ENCODE peak calls at places on chromosomes 6 and 20, in seven cellular contexts. Y, C, Z, B, L, N and K are unnamed samples.
A peak's percentile ranks its signal among the peaks of the same experiment; 100 is the strongest.

GRCh38 chr6:161164182-161164625 is 109.7 kb downstream of the AGPAT4 start:
- DNase-seq in C (no peak), Z (no peak), Y (no peak), N (no peak), L (no peak), B (no peak), K (no peak)

GRCh38 chr20:5402903-5403531 is 86.3 kb upstream of the PROKR2 start:
- DNase-seq in C (no peak), B (peak; percentile 9), Z (peak; percentile 6), N (no peak), Y (no peak), L (peak; percentile 46), K (no peak)

GRCh38 chr6:141848029-141848890 is 284.5 kb upstream of the GJE1 start:
- DNase-seq in N (no peak), C (no peak), L (no peak), B (no peak), Y (no peak), Z (no peak), K (no peak)

GRCh38 chr6:87197547-87197946 is 42.2 kb downstream of the ZNF292 start:
- DNase-seq in N (no peak), Z (no peak), L (no peak), Y (no peak), B (no peak), C (no peak), K (no peak)

GRCh38 chr6:153401751-153402150 is 270.7 kb upstream of the RGS17 start:
- DNase-seq in B (no peak), N (no peak), Z (no peak), C (no peak), L (no peak), Y (no peak), K (no peak)

GRCh38 chr6:112321882-112322508 is 25.1 kb upstream of the RFPL4B start:
- DNase-seq in Y (no peak), L (no peak), N (no peak), Z (no peak), B (no peak), C (no peak), K (no peak)

GRCh38 chr6:127366281-127367022 is 23.0 kb upstream of the ECHDC1 start:
- DNase-seq in B (no peak), Z (no peak), L (no peak), C (peak; percentile 34), Y (no peak), N (no peak), K (no peak)

GRCh38 chr6:21396313-21396712 is 197.2 kb upstream of the SOX4 start:
- DNase-seq in B (no peak), N (no peak), C (no peak), Z (no peak), L (no peak), Y (no peak), K (no peak)

GRCh38 chr6:145836170-145836569 is 21.6 kb upstream of the FBXO30 start:
- DNase-seq in L (no peak), Y (no peak), N (no peak), B (no peak), Z (no peak), C (no peak), K (no peak)

GRCh38 chr6:167122827-167123657 is at the start of gene CCR6:
- DNase-seq in N (no peak), B (no peak), L (no peak), Y (no peak), Z (no peak), C (no peak), K (no peak)

GRCh38 chr6:35727206-35727934 is 9.5 kb upstream of the ARMC12 start:
- DNase-seq in Z (no peak), C (no peak), Y (peak; percentile 66), N (peak; percentile 89), L (peak; percentile 44), B (peak; percentile 25), K (peak; percentile 97)

GRCh38 chr6:105994522-105995402 is 91.4 kb upstream of the PRDM1 start:
- DNase-seq in Z (peak; percentile 67), B (no peak), C (peak; percentile 49), Y (no peak), L (peak; percentile 37), N (peak; percentile 27), K (peak; percentile 59)

GRCh38 chr6:39137235-39137634 is 22.2 kb upstream of the SAYSD1 start:
- DNase-seq in Y (no peak), N (no peak), B (no peak), C (no peak), Z (peak; percentile 69), L (peak; percentile 63), K (no peak)

GRCh38 chr6:132153221-132153896 is 202.2 kb upstream of the CCN2 start:
- DNase-seq in N (no peak), Z (no peak), L (no peak), C (no peak), B (no peak), Y (no peak), K (no peak)

GRCh38 chr6:73927421-73927820 is 231.4 kb downstream of the CD109 start:
- DNase-seq in L (no peak), C (no peak), B (no peak), N (no peak), Y (no peak), Z (no peak), K (no peak)

GRCh38 chr6:45566882-45567281 is 189.1 kb upstream of the SUPT3H start:
- DNase-seq in L (no peak), C (no peak), N (no peak), Z (peak; percentile 50), Y (no peak), B (no peak), K (no peak)

GRCh38 chr6:78570044-78570443 is 297.3 kb upstream of the IRAK1BP1 start:
- DNase-seq in Y (no peak), Z (no peak), C (no peak), L (no peak), B (no peak), N (no peak), K (no peak)

GRCh38 chr6:11298651-11299420 is 66.4 kb upstream of the NEDD9 start:
- DNase-seq in B (no peak), Z (no peak), Y (no peak), C (no peak), L (no peak), N (no peak), K (no peak)

GRCh38 chr6:126188271-126188909 is 151.5 kb upstream of the CENPW start:
- DNase-seq in L (no peak), Z (no peak), B (no peak), N (no peak), Y (no peak), C (no peak), K (no peak)

GRCh38 chr6:143060806-143061596 is at the start of gene AIG1:
- DNase-seq in B (no peak), N (peak; percentile 52), L (peak; percentile 55), Z (peak; percentile 64), C (no peak), Y (peak; percentile 18), K (peak; percentile 70)

GRCh38 chr6:90238663-90239542 is 57.7 kb downstream of the BACH2 start:
- DNase-seq in L (no peak), N (no peak), C (no peak), Y (no peak), Z (no peak), B (no peak), K (no peak)

GRCh38 chr6:99434702-99435530 is 9.8 kb upstream of the PNISR start:
- DNase-seq in Y (no peak), C (no peak), N (peak; percentile 18), B (no peak), L (no peak), Z (no peak), K (no peak)

GRCh38 chr6:136609878-136610706 is 59.9 kb upstream of the MAP7 start:
- DNase-seq in L (no peak), Z (no peak), N (no peak), B (no peak), Y (peak; percentile 51), C (peak; percentile 38), K (no peak)

GRCh38 chr20:63686094-63686491 is 10.4 kb upstream of the TNFRSF6B start:
- DNase-seq in C (no peak), L (no peak), Y (no peak), B (no peak), N (no peak), Z (no peak), K (no peak)

GRCh38 chr6:47345761-47346160 is 36.1 kb upstream of the TNFRSF21 start:
- DNase-seq in L (no peak), N (no peak), C (no peak), B (no peak), Z (no peak), Y (no peak), K (no peak)

GRCh38 chr20:16707674-16708073 is 22.2 kb upstream of the SNRPB2 start:
- DNase-seq in Y (no peak), L (no peak), B (no peak), C (no peak), Z (no peak), N (no peak), K (no peak)

GRCh38 chr6:25122001-25122400 is 157.2 kb upstream of the CARMIL1 start:
- DNase-seq in C (no peak), L (no peak), Y (no peak), Z (no peak), N (no peak), B (no peak), K (no peak)

GRCh38 chr6:131740161-131740560 is 29.3 kb upstream of the CTAGE9 start:
- DNase-seq in Z (no peak), N (no peak), Y (no peak), B (no peak), L (no peak), C (no peak), K (no peak)

GRCh38 chr6:167979436-167980090 is 17.9 kb upstream of the KIF25 start:
- DNase-seq in Z (no peak), B (no peak), Y (no peak), L (no peak), N (no peak), C (no peak), K (no peak)

GRCh38 chr6:5645275-5645674 is 361.4 kb downstream of the NRN1 start:
- DNase-seq in N (peak; percentile 81), Y (no peak), B (no peak), L (no peak), C (no peak), Z (no peak), K (no peak)

GRCh38 chr20:11051146-11051545 is 377.3 kb upstream of the JAG1 start:
- DNase-seq in Y (no peak), C (no peak), L (no peak), Z (no peak), B (no peak), N (no peak), K (no peak)

GRCh38 chr20:24638546-24639166 is 169.2 kb downstream of the SYNDIG1 start:
- DNase-seq in C (no peak), Y (no peak), N (no peak), B (no peak), L (no peak), Z (no peak), K (no peak)

GRCh38 chr6:5626727-5627426 is 365.6 kb downstream of the FARS2 start:
- DNase-seq in Y (no peak), B (peak; percentile 28), C (no peak), L (no peak), N (no peak), Z (no peak), K (no peak)

GRCh38 chr6:130885392-130886192 is 58.4 kb downstream of the SMLR1 start:
- DNase-seq in Z (peak; percentile 81), N (peak; percentile 71), B (peak; percentile 15), Y (no peak), L (peak; percentile 83), C (no peak), K (peak; percentile 59)

GRCh38 chr20:10622657-10623418 is 51.0 kb downstream of the JAG1 start:
- DNase-seq in L (no peak), Y (no peak), B (no peak), Z (no peak), C (no peak), N (no peak), K (peak; percentile 70)

GRCh38 chr6:156963712-156964700 is 186.8 kb downstream of the ARID1B start:
- DNase-seq in Y (no peak), L (no peak), C (no peak), B (no peak), Z (no peak), N (no peak), K (no peak)

GRCh38 chr6:132892929-132893771 is 78.8 kb downstream of the RPS12 start:
- DNase-seq in B (no peak), Y (no peak), N (no peak), L (no peak), C (no peak), Z (no peak), K (no peak)

GRCh38 chr6:149224399-149224798 is 93.1 kb upstream of the TAB2 start:
- DNase-seq in N (no peak), C (no peak), B (no peak), L (no peak), Y (no peak), Z (no peak), K (no peak)